ENCODE peak calls at places on chromosomes 3 and 15, in six cellular contexts. W is CD8-positive, alpha-beta T cell; X is PC-9; Q is right lobe of liver; K is adrenal gland; E is colonic mucosa. L is an unnamed sample.

GRCh38 chr3:4978259-4978965 is 825 bp upstream of the BHLHE40 start:
- DNase-seq in W (peak), X (peak), Q (peak), K (peak), E (peak), L (peak)

GRCh38 chr3:8793242-8793641 is 23.8 kb upstream of the OXTR start:
- DNase-seq in W (no peak), X (no peak), Q (no peak), K (peak), E (no peak), L (no peak)

GRCh38 chr3:21216598-21216997 is 534.4 kb downstream of the ZNF385D start:
- DNase-seq in W (no peak), X (no peak), Q (no peak), K (no peak), E (no peak), L (no peak)

GRCh38 chr3:134877788-134878187 is 82.7 kb downstream of the EPHB1 start:
- DNase-seq in W (no peak), X (no peak), Q (peak), K (no peak), E (no peak), L (no peak)

GRCh38 chr3:52983828-52984227 is 62.0 kb downstream of the SFMBT1 start:
- DNase-seq in W (no peak), X (no peak), Q (no peak), K (no peak), E (no peak), L (no peak)

GRCh38 chr15:75723847-75724660 is 11.4 kb upstream of the CSPG4 start:
- DNase-seq in W (peak), X (no peak), Q (peak), K (peak), E (peak), L (peak)

GRCh38 chr15:65332662-65333440 is 28.4 kb downstream of the RNU5B-1 start:
- DNase-seq in W (no peak), X (no peak), Q (no peak), K (no peak), E (no peak), L (no peak)

GRCh38 chr3:141913150-141913811 is 36.8 kb downstream of the ATP1B3 start:
- DNase-seq in W (peak), X (peak), Q (no peak), K (peak), E (peak), L (peak)

GRCh38 chr15:38647683-38648082 is 83.1 kb upstream of the RASGRP1 start:
- DNase-seq in W (no peak), X (no peak), Q (no peak), K (no peak), E (no peak), L (no peak)

GRCh38 chr3:63911395-63911900 is 735 bp downstream of the SCAANT1 start:
- DNase-seq in W (no peak), X (no peak), Q (no peak), K (no peak), E (no peak), L (no peak)

GRCh38 chr3:135452881-135453280 is 512.6 kb upstream of the PPP2R3A start:
- DNase-seq in W (no peak), X (no peak), Q (no peak), K (no peak), E (no peak), L (no peak)

GRCh38 chr3:169363318-169363717 is 300.2 kb downstream of the MECOM start:
- DNase-seq in W (no peak), X (no peak), Q (no peak), K (no peak), E (no peak), L (no peak)

GRCh38 chr15:60713096-60714084 is 234.4 kb upstream of the ICE2 start:
- DNase-seq in W (no peak), X (no peak), Q (no peak), K (no peak), E (no peak), L (no peak)
- TF ChIP-seq CTCF in W (no peak), X (no peak), Q (no peak), K (no peak), E (no peak), L (no peak)

GRCh38 chr3:185582871-185583270 is 3.2 kb upstream of the SENP2 start:
- DNase-seq in W (no peak), X (no peak), Q (no peak), K (no peak), E (no peak), L (no peak)
- H3K4me3 ChIP-seq in W (no peak), X (no peak), Q (no peak), K (no peak), E (no peak), L (no peak)

GRCh38 chr3:151234825-151235224 is 31.8 kb upstream of the GPR171 start:
- DNase-seq in W (no peak), X (no peak), Q (no peak), K (no peak), E (no peak), L (no peak)
- H3K27ac ChIP-seq in W (no peak), X (no peak), Q (no peak), K (no peak), E (no peak), L (no peak)

GRCh38 chr3:127177226-127177625 is 15.7 kb upstream of the PRR23E start:
- DNase-seq in W (no peak), X (no peak), Q (no peak), K (no peak), E (peak), L (no peak)
- TF ChIP-seq CTCF in W (no peak), X (peak), Q (no peak), K (no peak), E (no peak), L (no peak)

DNA sequence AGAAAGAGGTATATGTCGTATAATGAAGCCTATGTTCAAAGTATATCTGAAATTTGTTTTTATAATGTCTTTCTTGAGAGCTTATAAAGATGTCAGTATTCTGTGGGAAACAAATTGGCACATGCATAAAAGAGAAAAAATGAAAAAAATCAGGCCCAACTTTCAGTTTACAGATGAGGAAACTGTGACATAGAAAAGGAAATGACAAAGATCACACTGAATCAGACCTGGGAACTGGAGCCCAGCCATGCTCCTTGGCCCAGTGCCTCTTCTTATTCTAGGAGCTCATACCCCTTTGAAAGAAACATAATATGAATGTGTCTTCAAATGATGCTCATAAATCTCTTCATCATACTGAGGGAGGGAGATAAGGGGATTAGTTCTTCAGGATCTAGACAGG is 48.4 kb downstream of the TMEM44 start:
- DNase-seq in W (no peak), X (no peak), Q (no peak), K (no peak), E (no peak), L (no peak)
- H3K4me3 ChIP-seq in W (no peak), X (peak), Q (peak), K (no peak), E (no peak), L (no peak)

L was measured in body of pancreas.